ENCODE peak calls at places on chromosomes 5 and 9, in seven cellular contexts. D is CD4-positive, alpha-beta memory T cell; J is activated CD4-positive, alpha-beta memory T cell treated with anti-CD3 and anti-CD28 coated beads, Interleukin-2, amount 10 ng/mL, durations not matched to agents 7 days and 5 days; F is kidney glomerular epithelial cell; B is activated T-helper 2 cell treated with anti-CD3 and anti-CD28 coated beads, Interferon-gamma antibody, Interleukin-2, Interleukin-4, amounts not matched to agents 10 μg/mL and 5 μg/mL and 100 μg/mL, durations not matched to agents 14 hours and 24 hours and 36 hours; S is T-helper 2 cell; M is LoVo. A is an unnamed sample.

GRCh38 chr9:129584136-129584535 is 36.8 kb downstream of the C9orf50 start:
- DNase-seq in J (peak), F (peak), B (peak), D (peak), M (peak), S (no peak), A (no peak)

GRCh38 chr5:78109891-78110324 is 184.6 kb downstream of the AP3B1 start:
- DNase-seq in D (no peak), S (no peak), B (no peak), J (no peak), F (no peak), M (no peak), A (no peak)

GRCh38 chr5:180618830-180619562 is 27.7 kb upstream of the SCGB3A1 start:
- DNase-seq in M (no peak), B (peak), F (no peak), J (peak), S (no peak), D (peak), A (no peak)

GRCh38 chr5:150801117-150801927 is 22.8 kb downstream of the SMIM3 start:
- DNase-seq in M (peak), D (peak), F (peak), B (no peak), J (peak), S (no peak), A (no peak)

GRCh38 chr9:98808411-98808815 is 943 bp downstream of the GALNT12 start:
- DNase-seq in B (no peak), S (no peak), M (peak), F (peak), D (no peak), J (no peak), A (no peak)

GRCh38 chr9:113446323-113446740 is 17.2 kb upstream of the RGS3 start:
- DNase-seq in S (no peak), B (no peak), F (peak), D (peak), J (no peak), M (peak), A (no peak)

GRCh38 chr5:180137401-180138213 is 66.0 kb upstream of the RNF130 start:
- DNase-seq in M (no peak), F (no peak), B (peak), S (no peak), D (no peak), J (peak), A (no peak)

GRCh38 chr5:172870807-172871431 is 36.9 kb downstream of the ERGIC1 start:
- DNase-seq in M (no peak), D (no peak), J (no peak), S (no peak), F (no peak), B (no peak), A (no peak)

GRCh38 chr9:100505564-100506159 is 32.7 kb downstream of the TMEFF1 start:
- DNase-seq in F (peak), M (peak), B (peak), S (peak), D (peak), J (peak), A (no peak)

GRCh38 chr5:40033411-40033810 is 608.6 kb upstream of the DAB2 start:
- DNase-seq in D (peak), B (no peak), S (no peak), F (no peak), J (peak), M (no peak), A (no peak)

GRCh38 chr9:124347968-124348358 is 67.3 kb downstream of the PSMB7 start:
- DNase-seq in S (no peak), D (no peak), B (no peak), M (no peak), F (no peak), J (no peak), A (no peak)

GRCh38 chr9:109520475-109521132 is 22.5 kb upstream of the PTPN3 start:
- DNase-seq in J (peak), D (no peak), B (peak), F (peak), S (no peak), M (peak), A (peak)

GRCh38 chr5:133688386-133688785 is 76.0 kb upstream of the FSTL4 start:
- DNase-seq in J (no peak), M (no peak), F (no peak), D (no peak), B (no peak), S (no peak), A (no peak)

GRCh38 chr5:122262107-122262506 is 49.9 kb upstream of the SNCAIP start:
- DNase-seq in F (no peak), J (no peak), S (no peak), M (no peak), B (no peak), D (no peak), A (no peak)

GRCh38 chr9:89078421-89078820 is 87.2 kb downstream of the S1PR3 start:
- DNase-seq in S (no peak), D (no peak), J (no peak), F (no peak), M (no peak), B (no peak), A (no peak)

A was measured in NCI-H1436 treated with DMSO at 0.1 percent for 48 hours.